ENCODE peak calls at places on chromosomes 16 and 17, in ten cellular contexts. E is AG10803; K is upper lobe of right lung; O is PC-9; I is NCI-H774; D is DMS53; M is Peyer's patch; Q is central memory CD4-positive, alpha-beta T cell; R is KBM-7; S is omental fat pad. Z is an unnamed sample.

GRCh38 chr17:58060596-58061191 is 22.5 kb upstream of the DYNLL2 start:
- DNase-seq in E (peak; percentile 15), K (no peak), O (no peak), I (no peak), D (no peak), M (no peak), Q (no peak), R (no peak), S (no peak), Z (no peak)

GRCh38 chr16:8474576-8474975 is 115.7 kb downstream of the TMEM114 start:
- DNase-seq in E (no peak), K (no peak), O (no peak), I (peak; percentile 68), D (no peak), M (no peak), Q (no peak), R (no peak), S (no peak), Z (no peak)

GRCh38 chr16:79008869-79009179 is 591.7 kb downstream of the MAF start:
- DNase-seq in E (no peak), K (no peak), O (no peak), I (no peak), D (no peak), M (no peak), Q (no peak), R (no peak), S (no peak), Z (no peak)

GRCh38 chr17:82242977-82243647 is 14.3 kb downstream of the SLC16A3 start:
- DNase-seq in E (peak; percentile 88), K (peak; percentile 92), O (no peak), I (no peak), D (no peak), M (no peak), Q (no peak), R (no peak), S (peak; percentile 66), Z (peak; percentile 53)

GRCh38 chr17:55609737-55610201 is 98.5 kb upstream of the SMIM36 start:
- DNase-seq in E (peak; percentile 9), K (no peak), O (no peak), I (no peak), D (peak; percentile 15), M (no peak), Q (no peak), R (no peak), S (no peak), Z (peak; percentile 30)

GRCh38 chr17:73320601-73321264 is 8.9 kb upstream of the CDC42EP4 start:
- DNase-seq in E (no peak), K (no peak), O (no peak), I (no peak), D (no peak), M (no peak), Q (no peak), R (no peak), S (no peak), Z (no peak)

GRCh38 chr17:35135322-35135721 is 6.8 kb downstream of the NLE1 start:
- DNase-seq in E (no peak), K (no peak), O (no peak), I (no peak), D (no peak), M (no peak), Q (no peak), R (no peak), S (no peak), Z (no peak)

GRCh38 chr17:42670925-42671657 is 5.7 kb downstream of the PLEKHH3 start:
- DNase-seq in E (no peak), K (no peak), O (no peak), I (no peak), D (no peak), M (no peak), Q (no peak), R (no peak), S (no peak), Z (no peak)

GRCh38 chr16:50814541-50814940 is 72.7 kb downstream of the CYLD start:
- DNase-seq in E (no peak), K (no peak), O (no peak), I (no peak), D (no peak), M (no peak), Q (no peak), R (no peak), S (no peak), Z (no peak)

Z was measured in brain microvascular endothelial cell.